ENCODE peak calls at places on chromosomes 6 and 20, in eight cellular contexts. S is tibial nerve; J is thoracic aorta; B is stimulated activated CD4-positive, alpha-beta T cell treated with anti-CD3 and anti-CD28 coated beads, Interleukin-12 subunit alpha, Interleukin-12 subunit beta, amount 100 ng/mL, for 4 hours; O is GM13976; V is nephron progenitor cell; X is heart right ventricle; A is A172. W is an unnamed sample.
A peak's percentile ranks its signal among the peaks of the same experiment; 100 is the strongest.

GRCh38 chr6:82573200-82573972 is 209.8 kb downstream of the TPBG start:
- DNase-seq in V (no peak), S (no peak), X (no peak), B (no peak), O (no peak), J (no peak), A (no peak), W (no peak)

GRCh38 chr6:36230376-36230775 is 33.8 kb downstream of the BRPF3 start:
- DNase-seq in A (no peak), S (no peak), V (no peak), B (no peak), O (no peak), J (no peak), X (no peak), W (no peak)

GRCh38 chr6:110295451-110296145 is 62.6 kb downstream of the METTL24 start:
- DNase-seq in X (no peak), J (no peak), B (no peak), A (no peak), S (no peak), O (no peak), V (no peak), W (no peak)

GRCh38 chr20:57288676-57289075 is 22.2 kb upstream of the BMP7 start:
- DNase-seq in B (no peak), O (no peak), A (no peak), J (no peak), V (no peak), X (no peak), S (no peak), W (no peak)

GRCh38 chr6:157260735-157261134 is 62.6 kb downstream of the TMEM242 start:
- DNase-seq in B (no peak), O (no peak), A (no peak), X (no peak), V (no peak), J (no peak), S (no peak), W (no peak)

GRCh38 chr6:37540390-37540789 is 40.7 kb upstream of the CCDC167 start:
- DNase-seq in S (no peak), V (no peak), J (no peak), O (no peak), X (no peak), B (no peak), A (no peak), W (no peak)

GRCh38 chr6:6007311-6008113 is 787 bp upstream of the NRN1 start:
- DNase-seq in O (peak; percentile 64), B (no peak), J (no peak), S (no peak), X (peak; percentile 28), V (peak; percentile 64), A (peak; percentile 47), W (peak; percentile 52)

GRCh38 chr6:20700375-20700774 is 166.1 kb downstream of the CDKAL1 start:
- DNase-seq in S (no peak), X (no peak), O (no peak), B (no peak), J (no peak), V (no peak), A (no peak), W (no peak)

GRCh38 chr6:36120979-36121706 is 9.2 kb upstream of the MAPK13 start:
- DNase-seq in O (peak; percentile 40), X (peak; percentile 38), A (peak; percentile 42), V (no peak), S (no peak), J (no peak), B (peak; percentile 52), W (no peak)

GRCh38 chr20:37749620-37750403 is 56.0 kb downstream of the CTNNBL1 start:
- DNase-seq in B (no peak), X (no peak), A (no peak), S (no peak), V (no peak), J (no peak), O (no peak), W (no peak)

GRCh38 chr20:44008806-44009678 is 94.4 kb downstream of the TOX2 start:
- DNase-seq in O (no peak), A (no peak), X (no peak), B (no peak), V (no peak), S (no peak), J (no peak), W (no peak)

GRCh38 chr6:128513878-128514277 is 6.5 kb downstream of the PTPRK start:
- DNase-seq in O (no peak), S (no peak), X (no peak), J (no peak), V (no peak), A (no peak), B (no peak), W (no peak)

GRCh38 chr20:57697540-57697939 is 12.3 kb downstream of the PMEPA1 start:
- DNase-seq in J (no peak), S (no peak), O (no peak), V (no peak), X (no peak), B (no peak), A (peak; percentile 36), W (peak; percentile 59)

GRCh38 chr6:16999486-17000436 is 102.1 kb upstream of the STMND1 start:
- DNase-seq in B (no peak), S (no peak), J (no peak), X (no peak), A (no peak), O (no peak), V (no peak), W (no peak)

GRCh38 chr6:32947552-32948465 is 5.1 kb downstream of the HLA-DMA start:
- DNase-seq in V (peak; percentile 42), B (no peak), J (no peak), X (no peak), S (no peak), O (no peak), A (peak; percentile 33), W (peak; percentile 47)

GRCh38 chr6:57021086-57021720 is 25.3 kb upstream of the KIAA1586 start:
- DNase-seq in V (peak; percentile 5), J (no peak), B (no peak), A (peak; percentile 35), X (no peak), S (no peak), O (peak; percentile 60), W (peak; percentile 50)

GRCh38 chr20:50690979-50691584 is at the start of gene RIPOR3:
- DNase-seq in S (no peak), O (no peak), V (peak; percentile 35), A (no peak), X (peak; percentile 42), B (no peak), J (no peak), W (no peak)

GRCh38 chr6:101689156-101689555 is 295.6 kb downstream of the GRIK2 start:
- DNase-seq in V (no peak), S (no peak), J (no peak), B (no peak), O (no peak), A (no peak), X (no peak), W (no peak)

GRCh38 chr6:131923356-131923755 is 27.8 kb downstream of the CCN2 start:
- DNase-seq in V (peak; percentile 72), O (peak; percentile 41), S (peak; percentile 66), A (peak; percentile 63), X (no peak), J (no peak), B (no peak), W (peak; percentile 8)

GRCh38 chr20:49132995-49133451 is 55.1 kb downstream of the STAU1 start:
- DNase-seq in B (no peak), X (no peak), S (peak; percentile 66), O (peak; percentile 62), A (peak; percentile 75), J (no peak), V (peak; percentile 13), W (peak; percentile 76)

GRCh38 chr20:25470045-25470444 is 62.6 kb downstream of the GINS1 start:
- DNase-seq in A (peak; percentile 45), O (peak; percentile 77), S (no peak), B (peak; percentile 26), V (peak; percentile 30), J (no peak), X (no peak), W (peak; percentile 25)

GRCh38 chr6:280775-281468 is 11.4 kb upstream of the DUSP22 start:
- DNase-seq in A (no peak), O (peak; percentile 10), B (no peak), X (no peak), S (peak; percentile 3), J (no peak), V (no peak), W (no peak)

GRCh38 chr6:6723792-6724318 is 135.3 kb downstream of the LY86 start:
- DNase-seq in J (no peak), B (no peak), S (no peak), V (no peak), O (no peak), A (no peak), X (no peak), W (no peak)

GRCh38 chr6:79077680-79078056 is 386 bp downstream of the PHIP start:
- DNase-seq in S (no peak), V (peak; percentile 55), X (no peak), B (no peak), A (no peak), O (peak; percentile 67), J (peak; percentile 1), W (peak; percentile 62)

GRCh38 chr6:140178550-140179334 is 804.3 kb upstream of the CITED2 start:
- DNase-seq in O (no peak), A (peak; percentile 36), J (no peak), B (no peak), V (no peak), X (no peak), S (no peak), W (no peak)

GRCh38 chr20:17570347-17571152 is 675 bp downstream of the DSTN start:
- DNase-seq in X (peak; percentile 53), B (peak; percentile 21), J (no peak), V (peak; percentile 73), A (peak; percentile 50), O (peak; percentile 32), S (peak; percentile 42), W (peak; percentile 89)

GRCh38 chr6:170271771-170272314 is 19.0 kb downstream of the DLL1 start:
- DNase-seq in V (no peak), J (no peak), B (peak; percentile 73), A (no peak), O (peak; percentile 92), X (peak; percentile 48), S (peak; percentile 34), W (no peak)

GRCh38 chr6:155499574-155499973 is 43.9 kb upstream of the NOX3 start:
- DNase-seq in S (no peak), J (no peak), A (no peak), B (no peak), O (no peak), V (no peak), X (no peak), W (no peak)

GRCh38 chr6:109852713-109853112 is 125.4 kb upstream of the GPR6 start:
- DNase-seq in V (no peak), A (no peak), S (no peak), B (no peak), J (no peak), X (no peak), O (no peak), W (no peak)

GRCh38 chr6:168968228-168968627 is 285.4 kb downstream of the THBS2 start:
- DNase-seq in S (peak; percentile 69), B (no peak), O (no peak), V (no peak), X (no peak), J (no peak), A (peak; percentile 39), W (peak; percentile 92)

GRCh38 chr6:74573613-74574012 is 632.2 kb downstream of the COL12A1 start:
- DNase-seq in X (no peak), S (no peak), O (no peak), J (no peak), V (no peak), B (no peak), A (no peak), W (no peak)

GRCh38 chr20:40843251-40843650 is 154.2 kb upstream of the MAFB start:
- DNase-seq in J (no peak), B (no peak), V (no peak), X (no peak), O (no peak), S (no peak), A (no peak), W (no peak)

GRCh38 chr6:124028117-124028516 is 224.5 kb downstream of the NKAIN2 start:
- DNase-seq in S (no peak), X (no peak), J (no peak), O (no peak), B (no peak), A (no peak), V (no peak), W (no peak)

GRCh38 chr20:36974660-36975059 is 23.2 kb upstream of the SAMHD1 start:
- DNase-seq in X (no peak), J (no peak), A (no peak), V (no peak), B (no peak), O (no peak), S (no peak), W (no peak)